ENCODE peak calls at places on chromosomes 3 and 15, in seven cellular contexts. I is mammary epithelial cell, H is tibial artery, T is substantia nigra, R is HEK293T, B is activated T-helper 1 cell treated with Interleukin-2 at 50 U/mL for 16 hours, N is AG10803. G is an unnamed sample.

GRCh38 chr15:94793641-94794040 is 562.3 kb downstream of the MCTP2 start:
- DNase-seq in I (peak; percentile 41), H (no peak), T (no peak), R (no peak), B (no peak), N (no peak), G (no peak)

GRCh38 chr3:141446737-141447136 is 40.1 kb upstream of the RASA2 start:
- DNase-seq in I (no peak), H (no peak), T (no peak), R (no peak), B (no peak), N (no peak), G (no peak)

GRCh38 chr3:47825590-47825989 is 22.7 kb downstream of the DHX30 start:
- DNase-seq in I (no peak), H (no peak), T (no peak), R (peak; percentile 21), B (no peak), N (no peak), G (peak; percentile 14)

GRCh38 chr3:169772530-169772950 is 656 bp upstream of the MYNN start:
- DNase-seq in I (peak; percentile 81), H (peak; percentile 65), T (peak; percentile 75), R (peak; percentile 50), B (peak; percentile 37), N (peak; percentile 71), G (peak; percentile 84)

GRCh38 chr3:151379083-151379734 is 5.3 kb downstream of the P2RY12 start:
- DNase-seq in I (no peak), H (peak; percentile 22), T (no peak), R (peak; percentile 38), B (no peak), N (no peak), G (peak; percentile 23)

GRCh38 chr3:52311567-52312119 is 4.5 kb upstream of the DNAH1 start:
- DNase-seq in I (no peak), H (no peak), T (no peak), R (no peak), B (no peak), N (no peak), G (no peak)

GRCh38 chr3:64766463-64766862 is 78.7 kb upstream of the ADAMTS9 start:
- DNase-seq in I (no peak), H (no peak), T (no peak), R (no peak), B (no peak), N (no peak), G (peak; percentile 6)

GRCh38 chr3:37673391-37673790 is 188.3 kb upstream of the CTDSPL start:
- DNase-seq in I (no peak), H (no peak), T (no peak), R (no peak), B (no peak), N (no peak), G (no peak)

GRCh38 chr3:9916734-9917680 is at the start of gene IL17RC:
- DNase-seq in I (peak; percentile 98), H (peak; percentile 89), T (peak; percentile 43), R (peak; percentile 80), B (no peak), N (peak; percentile 80), G (peak; percentile 91)

GRCh38 chr3:129054605-129055104 is 5.9 kb upstream of the GP9 start:
- DNase-seq in I (no peak), H (no peak), T (no peak), R (no peak), B (no peak), N (no peak), G (no peak)

GRCh38 chr15:68819451-68820204 is 1.1 kb downstream of the ANP32A start:
- DNase-seq in I (peak; percentile 61), H (peak; percentile 53), T (no peak), R (peak; percentile 29), B (peak; percentile 13), N (peak; percentile 63), G (peak; percentile 76)

GRCh38 chr3:165532851-165533250 is 304.4 kb downstream of the BCHE start:
- DNase-seq in I (no peak), H (no peak), T (no peak), R (no peak), B (no peak), N (no peak), G (no peak)

GRCh38 chr3:69499899-69500316 is 114.0 kb upstream of the FRMD4B start:
- DNase-seq in I (no peak), H (peak; percentile 53), T (peak; percentile 18), R (no peak), B (no peak), N (no peak), G (no peak)

GRCh38 chr15:101528917-101529299 is 39.4 kb upstream of the PCSK6 start:
- DNase-seq in I (no peak), H (no peak), T (no peak), R (no peak), B (no peak), N (no peak), G (no peak)

GRCh38 chr15:74398183-74398582 is 30.7 kb upstream of the CYP11A1 start:
- DNase-seq in I (no peak), H (no peak), T (no peak), R (no peak), B (no peak), N (no peak), G (no peak)

GRCh38 chr3:31409866-31410265 is 122.9 kb upstream of the STT3B start:
- DNase-seq in I (no peak), H (no peak), T (no peak), R (no peak), B (no peak), N (no peak), G (no peak)

GRCh38 chr3:191065183-191065805 is 133.7 kb upstream of the OSTN start:
- DNase-seq in I (peak; percentile 59), H (no peak), T (no peak), R (no peak), B (no peak), N (peak; percentile 43), G (peak; percentile 48)

GRCh38 chr3:14725564-14726420 is 50.9 kb downstream of the C3orf20 start:
- DNase-seq in I (no peak), H (no peak), T (no peak), R (no peak), B (no peak), N (peak; percentile 71), G (peak; percentile 30)

GRCh38 chr3:35633332-35634124 is 5.8 kb upstream of the ARPP21 start:
- DNase-seq in I (no peak), H (no peak), T (no peak), R (no peak), B (no peak), N (no peak), G (peak; percentile 21)

GRCh38 chr3:160860346-160860745 is 104.3 kb downstream of the PPM1L start:
- DNase-seq in I (no peak), H (no peak), T (no peak), R (no peak), B (no peak), N (no peak), G (no peak)

GRCh38 chr3:98900265-98901031 is 1.0 kb downstream of the DCBLD2 start:
- DNase-seq in I (no peak), H (no peak), T (no peak), R (no peak), B (no peak), N (no peak), G (no peak)